ENCODE peak calls at places on chromosome 3, in six cellular contexts. J is A549, Y is H1, M is K562, S is GM12878, B is SK-N-SH. W is an unnamed sample.

GRCh38 chr3:101722394-101723173 is 1.8 kb upstream of the CEP97 start:
- DNase-seq in S (peak), M (no peak), Y (no peak), B (no peak), J (no peak), W (no peak)

GRCh38 chr3:140441006-140441405 is 236.9 kb upstream of the TRIM42 start:
- DNase-seq in Y (no peak), B (no peak), M (no peak), J (no peak), S (no peak), W (no peak)

GRCh38 chr3:126157083-126157768 is 23.2 kb downstream of the ALDH1L1 start:
- DNase-seq in M (no peak), Y (no peak), B (no peak), J (no peak), S (no peak), W (no peak)

GRCh38 chr3:151421956-151422355 is 37.4 kb upstream of the P2RY12 start:
- DNase-seq in J (no peak), Y (no peak), B (no peak), M (no peak), S (no peak), W (no peak)

GRCh38 chr3:193744822-193745684 is 152.0 kb downstream of the OPA1 start:
- DNase-seq in S (no peak), J (no peak), B (peak), Y (no peak), M (no peak), W (peak)

GRCh38 chr3:72887723-72888545 is at the start of gene GXYLT2:
- DNase-seq in M (peak), B (peak), S (no peak), Y (peak), J (peak), W (peak)

GRCh38 chr3:85148056-85148455 is 189.3 kb downstream of the CADM2 start:
- DNase-seq in B (no peak), Y (no peak), S (no peak), J (no peak), M (no peak), W (no peak)

GRCh38 chr3:138974467-138974866 is 27.4 kb downstream of the FOXL2NB start:
- DNase-seq in S (no peak), J (no peak), M (no peak), B (no peak), Y (no peak), W (no peak)

GRCh38 chr3:42428830-42429229 is 18.4 kb upstream of the LYZL4 start:
- DNase-seq in Y (no peak), S (no peak), B (no peak), M (no peak), J (no peak), W (no peak)

GRCh38 chr3:42431099-42431498 is 20.7 kb upstream of the LYZL4 start:
- DNase-seq in B (no peak), J (no peak), S (no peak), M (no peak), Y (no peak), W (no peak)

GRCh38 chr3:42438193-42438592 is 27.8 kb upstream of the LYZL4 start:
- DNase-seq in J (no peak), M (no peak), Y (no peak), S (no peak), B (no peak), W (no peak)

DNA sequence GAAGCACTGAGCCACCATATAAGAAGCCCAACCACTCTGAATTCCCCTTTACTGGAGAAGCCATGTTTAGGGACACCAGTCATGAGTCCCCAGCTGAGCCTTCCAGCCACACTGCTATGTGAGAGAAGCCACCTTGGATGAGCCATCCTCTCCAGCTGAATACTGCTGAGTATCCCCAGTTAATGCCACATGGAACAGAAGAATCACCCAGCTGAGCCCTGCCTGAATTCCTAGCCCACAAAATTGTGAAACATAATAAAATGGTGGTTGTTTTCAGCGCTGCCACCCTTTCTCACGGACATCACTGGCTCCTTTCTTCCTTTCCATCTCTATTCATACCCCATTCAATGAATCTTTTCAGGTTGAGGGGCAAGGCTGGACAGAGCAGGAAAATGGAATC is 22.1 kb upstream of the LYZL4 start:
- DNase-seq in Y (no peak), J (no peak), S (no peak), B (no peak), M (no peak), W (no peak)
- H3K4me3 ChIP-seq in Y (no peak), J (no peak), S (no peak), B (no peak), M (no peak), W (no peak)

GRCh38 chr3:15332405-15333098 is at the start of gene SH3BP5:
- DNase-seq in Y (peak), B (peak), S (no peak), M (peak), J (peak), W (no peak)

GRCh38 chr3:15333099-15333956 is 942 bp upstream of the SH3BP5 start:
- DNase-seq in B (no peak), M (peak), Y (no peak), J (no peak), S (no peak), W (no peak)

GRCh38 chr3:15331072-15331605 is 1.2 kb downstream of the SH3BP5 start:
- DNase-seq in Y (no peak), S (no peak), M (no peak), B (no peak), J (no peak), W (no peak)

GRCh38 chr3:15330031-15330596 is 2.3 kb downstream of the SH3BP5 start:
- DNase-seq in Y (no peak), M (no peak), S (no peak), B (no peak), J (no peak), W (no peak)

GRCh38 chr3:15331606-15332404 is 581 bp downstream of the SH3BP5 start:
- DNase-seq in Y (no peak), M (no peak), S (no peak), J (peak), B (peak), W (no peak)
- TF ChIP-seq CHD2 in Y (no peak), M (no peak), S (no peak), J (no peak), B (no peak), W (no peak)

GRCh38 chr3:113697192-113698090 is 999 bp upstream of the USF3 start:
- DNase-seq in S (no peak), B (peak), M (no peak), Y (peak), J (peak), W (peak)

GRCh38 chr3:113698213-113698742 is 1.8 kb upstream of the USF3 start:
- DNase-seq in M (no peak), B (no peak), Y (no peak), S (no peak), J (no peak), W (no peak)

GRCh38 chr3:113695818-113696645 is at the start of gene USF3:
- DNase-seq in S (peak), Y (peak), B (peak), M (peak), J (peak), W (peak)

GRCh38 chr3:113696658-113697191 is 283 bp upstream of the USF3 start:
- DNase-seq in B (peak), M (peak), S (peak), Y (peak), J (peak), W (peak)

GRCh38 chr3:113698891-113699465 is 2.5 kb upstream of the USF3 start:
- DNase-seq in M (no peak), B (peak), S (no peak), J (no peak), Y (peak), W (no peak)
- H3K4me3 ChIP-seq in M (no peak), B (no peak), S (peak), J (peak), Y (peak), W (no peak)

GRCh38 chr3:36362216-36362615 is 18.1 kb upstream of the STAC start:
- DNase-seq in M (no peak), Y (no peak), J (no peak), B (no peak), S (no peak), W (no peak)

GRCh38 chr3:36362973-36363372 is 17.3 kb upstream of the STAC start:
- DNase-seq in S (no peak), M (no peak), J (peak), Y (no peak), B (no peak), W (peak)

GRCh38 chr3:36364260-36364659 is 16.0 kb upstream of the STAC start:
- DNase-seq in S (no peak), Y (no peak), J (no peak), B (no peak), M (no peak), W (no peak)

GRCh38 chr3:36365829-36366228 is 14.5 kb upstream of the STAC start:
- DNase-seq in B (no peak), J (no peak), M (no peak), S (no peak), Y (no peak), W (no peak)

DNA sequence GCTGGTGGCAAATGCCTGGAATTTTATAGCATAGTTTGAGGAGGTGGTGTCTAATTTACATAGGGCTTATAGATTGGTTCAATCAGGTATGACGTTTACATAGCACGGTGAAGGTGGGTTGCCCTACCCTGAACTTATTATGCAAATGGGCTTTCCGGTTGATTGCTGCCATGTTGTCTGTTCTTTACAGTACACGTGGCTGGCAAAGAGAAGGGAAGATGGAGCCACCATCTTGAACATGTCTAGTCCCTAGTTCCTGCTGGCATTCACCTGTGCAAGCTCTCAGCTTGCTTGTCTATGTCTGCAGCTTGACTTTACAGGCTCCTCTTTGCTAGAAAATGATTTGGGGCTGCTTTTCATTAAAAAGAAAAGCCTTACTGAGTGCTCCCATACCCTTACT is 14.0 kb upstream of the STAC start:
- DNase-seq in M (no peak), Y (no peak), J (no peak), B (no peak), S (no peak), W (no peak)
- TF ChIP-seq CHD2 in M (no peak), Y (no peak), J (no peak), B (no peak), S (no peak), W (no peak)